ENCODE peak calls at places on chromosomes 16 and 17, in eight cellular contexts. Z is suprapubic skin, E is uterus, W is spleen, H is adrenal gland, C is tibial nerve, Q is A549, J is sigmoid colon. O is an unnamed sample.

GRCh38 chr16:89383095-89384003 is 107.0 kb downstream of the ANKRD11 start:
- DNase-seq in J (peak), C (no peak), Q (peak), H (peak), E (no peak), Z (no peak), W (no peak), O (peak)

GRCh38 chr16:15572329-15573001 is 70.5 kb downstream of the MARF1 start:
- DNase-seq in Q (no peak), J (no peak), H (no peak), Z (no peak), E (no peak), C (no peak), W (no peak), O (no peak)

GRCh38 chr16:56576585-56577299 is 11.9 kb downstream of the MT4 start:
- DNase-seq in H (peak), Q (peak), E (peak), J (peak), C (peak), W (peak), Z (peak), O (peak)

GRCh38 chr16:77432264-77432663 is 2.6 kb downstream of the ADAMTS18 start:
- DNase-seq in W (no peak), C (no peak), H (no peak), E (no peak), Q (no peak), Z (no peak), J (no peak), O (no peak)

GRCh38 chr17:46009681-46010596 is 10.9 kb downstream of the STH start:
- DNase-seq in Q (peak), E (no peak), Z (no peak), W (no peak), H (no peak), J (no peak), C (no peak), O (peak)

GRCh38 chr17:73814070-73814469 is 169.8 kb upstream of the SDK2 start:
- DNase-seq in C (no peak), J (no peak), Z (no peak), Q (no peak), W (no peak), E (no peak), H (no peak), O (no peak)

GRCh38 chr16:79434771-79435170 is 165.8 kb downstream of the MAF start:
- DNase-seq in E (no peak), H (no peak), C (no peak), Z (no peak), Q (no peak), J (no peak), W (no peak), O (no peak)

GRCh38 chr17:34579017-34579946 is at the start of gene TMEM132E:
- DNase-seq in C (peak), E (no peak), J (peak), H (peak), Z (no peak), Q (peak), W (no peak), O (no peak)

GRCh38 chr17:75557075-75557851 is 30.3 kb upstream of the MYO15B start:
- DNase-seq in Z (peak), C (no peak), W (no peak), E (peak), Q (peak), J (no peak), H (peak), O (peak)

GRCh38 chr17:64007838-64008282 is 9.7 kb downstream of the PRR29 start:
- DNase-seq in Z (peak), E (no peak), Q (no peak), C (no peak), W (no peak), J (no peak), H (no peak), O (no peak)

GRCh38 chr16:84109598-84110325 is 7.0 kb downstream of the MBTPS1 start:
- DNase-seq in E (no peak), H (no peak), Q (no peak), W (no peak), C (no peak), J (no peak), Z (no peak), O (no peak)

GRCh38 chr17:10072556-10072955 is 125.8 kb downstream of the GAS7 start:
- DNase-seq in W (no peak), H (no peak), Q (no peak), C (no peak), Z (peak), E (no peak), J (peak), O (no peak)

GRCh38 chr16:54503011-54503410 is 216.4 kb upstream of the IRX3 start:
- DNase-seq in E (no peak), W (no peak), J (no peak), C (no peak), H (no peak), Z (peak), Q (no peak), O (no peak)

GRCh38 chr16:67967956-67968439 is 439 bp downstream of the SLC12A4 start:
- DNase-seq in J (no peak), H (no peak), Q (no peak), E (no peak), C (no peak), W (no peak), Z (peak), O (peak)

GRCh38 chr16:4572715-4573114 is 16.6 kb downstream of the C16orf96 start:
- DNase-seq in H (no peak), Z (no peak), W (no peak), C (no peak), Q (no peak), E (no peak), J (peak), O (no peak)

GRCh38 chr16:84754353-84754856 is 54.6 kb downstream of the USP10 start:
- DNase-seq in Q (peak), Z (no peak), E (peak), J (peak), C (peak), H (peak), W (no peak), O (peak)

GRCh38 chr17:40501499-40501911 is at the start of gene TNS4:
- DNase-seq in J (peak), W (peak), Q (peak), H (no peak), C (no peak), Z (peak), E (no peak), O (no peak)

GRCh38 chr16:74372953-74373846 is 2.9 kb upstream of the NPIPB15 start:
- DNase-seq in H (no peak), C (no peak), Q (no peak), E (no peak), J (no peak), W (no peak), Z (no peak), O (no peak)

GRCh38 chr17:44981221-44981968 is 13.3 kb upstream of the C1QL1 start:
- DNase-seq in E (no peak), Z (no peak), H (no peak), J (no peak), Q (peak), W (no peak), C (no peak), O (peak)

GRCh38 chr16:28977703-28978641 is 3.4 kb downstream of the SPNS1 start:
- DNase-seq in Q (no peak), W (no peak), Z (no peak), J (no peak), H (no peak), E (no peak), C (no peak), O (no peak)

GRCh38 chr17:62625870-62626200 is 1.6 kb upstream of the MRC2 start:
- DNase-seq in C (no peak), J (no peak), W (no peak), Q (no peak), H (no peak), E (no peak), Z (no peak), O (no peak)

GRCh38 chr16:58417600-58417999 is 25.3 kb downstream of the GINS3 start:
- DNase-seq in H (peak), Z (no peak), E (no peak), Q (no peak), J (no peak), C (no peak), W (no peak), O (no peak)

GRCh38 chr16:50266337-50267091 is at the start of gene ADCY7:
- DNase-seq in W (peak), C (no peak), J (peak), E (no peak), Q (no peak), Z (peak), H (no peak), O (peak)

GRCh38 chr17:75697651-75698291 is 23.5 kb upstream of the ITGB4 start:
- DNase-seq in Z (peak), Q (no peak), W (no peak), C (no peak), J (no peak), E (no peak), H (no peak), O (no peak)

DNA sequence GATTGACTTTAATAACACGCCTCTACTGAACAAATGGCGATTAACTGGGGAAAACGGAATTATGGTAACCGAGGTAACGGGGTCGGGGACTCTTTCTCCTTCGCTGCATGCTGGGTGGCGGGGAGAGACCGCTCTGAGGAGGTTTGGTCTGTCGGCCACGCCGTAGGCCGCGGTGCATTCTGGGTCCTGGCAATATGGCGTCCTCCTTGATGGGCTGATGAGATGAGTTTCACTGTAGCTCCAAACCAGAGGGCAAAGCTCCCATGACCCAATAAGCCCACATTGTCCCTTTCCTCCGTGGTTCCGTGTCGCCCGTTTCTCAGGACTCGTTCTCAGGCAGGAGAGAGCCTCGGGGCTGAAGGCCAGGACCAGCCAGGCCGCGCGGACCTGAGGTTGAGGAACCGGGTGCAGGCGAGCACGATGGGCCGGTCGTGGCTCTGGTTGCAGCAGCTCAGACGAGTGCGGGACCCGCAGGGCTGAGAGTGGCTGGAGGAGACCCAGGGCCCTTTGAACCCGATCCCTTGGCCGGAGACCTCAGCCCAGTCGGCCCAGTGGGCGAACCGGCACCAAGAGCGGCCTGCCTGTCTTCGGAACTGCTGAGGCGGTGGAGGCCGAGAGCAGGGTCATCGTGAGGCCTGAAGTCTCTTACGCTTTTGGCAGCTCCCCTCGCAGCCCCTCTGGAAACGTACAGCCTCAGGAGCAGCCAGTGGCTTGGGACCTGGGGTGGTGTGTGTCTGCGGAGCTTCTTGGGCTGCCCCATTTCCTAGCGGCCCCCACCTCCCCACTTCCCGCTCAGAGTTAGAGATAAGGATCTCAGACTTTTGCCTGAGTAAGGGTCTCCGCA is at the start of gene RPTOR:
- DNase-seq in Z (peak), J (peak), Q (peak), E (peak), C (peak), W (peak), H (peak), O (peak)
- TF ChIP-seq POLR2A in Z (no peak), J (no peak), Q (peak), E (no peak), C (peak), W (no peak), H (no peak), O (peak)

DNA sequence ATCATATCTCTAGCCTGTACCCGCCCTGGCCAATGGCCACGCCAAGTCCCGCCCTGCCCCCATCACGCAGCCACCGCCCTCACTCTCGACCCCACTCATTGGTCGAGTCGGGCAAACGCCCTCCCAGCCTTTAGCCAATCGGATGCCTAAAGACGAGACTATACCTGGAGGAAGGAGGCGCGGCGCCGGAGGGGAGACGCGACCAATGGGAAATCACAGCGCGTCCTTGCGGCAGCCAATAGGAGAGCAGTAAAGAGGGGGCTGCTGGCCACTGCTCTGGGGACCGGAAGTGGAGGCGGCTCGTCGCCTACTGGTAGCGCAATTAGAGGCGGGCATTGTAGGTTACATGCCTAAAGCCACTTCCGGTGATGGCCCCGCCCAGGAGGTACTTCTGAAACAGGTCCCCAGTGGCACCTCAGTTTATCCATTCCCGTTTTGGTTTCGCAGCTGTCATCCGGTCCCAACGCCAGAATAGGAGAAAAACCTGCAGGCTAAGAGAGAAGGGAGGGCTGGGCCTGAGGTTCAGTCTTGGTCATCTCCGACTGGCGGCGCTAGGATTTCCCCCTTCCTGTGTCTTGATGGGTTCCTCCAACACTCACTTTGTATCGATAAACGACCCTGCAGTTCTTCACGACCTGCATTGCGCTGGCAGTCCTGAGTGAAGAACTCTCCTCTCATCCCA is 3.6 kb upstream of the MTMR4 start:
- DNase-seq in W (peak), Z (peak), Q (peak), J (peak), E (peak), H (peak), C (peak), O (peak)
- TF ChIP-seq POLR2A in W (no peak), Z (peak), Q (peak), J (peak), E (peak), H (peak), C (peak), O (peak)

DNA sequence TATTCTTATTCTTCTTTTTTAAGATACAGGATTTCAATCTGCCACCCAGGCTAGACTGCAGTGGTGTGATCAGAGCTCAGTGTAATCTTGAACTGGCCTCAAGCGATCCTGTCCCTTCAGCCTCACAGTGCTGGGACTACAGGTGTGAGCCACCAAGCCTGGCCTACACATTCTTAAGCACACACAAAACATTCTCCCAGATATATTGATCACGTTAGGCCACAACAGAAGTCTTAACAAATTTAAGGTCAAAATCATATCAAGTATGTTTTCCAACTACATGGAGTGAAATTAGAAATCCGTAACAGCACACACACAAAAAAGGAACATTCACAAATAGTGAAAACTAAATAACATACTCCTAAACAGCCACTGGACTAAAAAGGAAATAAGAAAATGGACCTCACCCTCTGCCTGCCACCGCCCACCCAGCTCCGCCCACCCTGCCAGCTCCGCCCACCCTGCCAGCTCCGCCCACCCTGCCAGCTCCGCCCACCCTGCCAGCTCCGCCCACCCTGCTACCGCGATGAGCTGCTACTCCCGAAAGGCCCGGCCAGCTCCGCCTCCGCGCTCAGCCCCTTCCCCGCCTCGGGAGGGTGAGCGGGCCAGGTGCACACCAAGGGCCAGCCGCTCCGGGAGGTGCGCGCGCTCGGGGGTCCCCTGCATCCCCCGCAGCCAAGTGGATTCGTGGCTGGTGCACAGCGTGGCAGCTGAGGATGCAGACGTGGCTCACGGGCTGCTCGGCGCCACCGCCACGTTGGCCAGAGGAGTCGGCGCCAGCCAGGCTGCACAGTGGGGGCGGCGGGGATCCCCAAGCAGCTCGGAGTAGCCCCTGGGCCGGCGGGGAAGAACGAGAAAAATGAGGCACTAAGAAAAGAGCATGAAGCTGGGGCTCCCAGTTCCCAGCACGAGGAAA is 41.2 kb downstream of the C16orf87 start:
- DNase-seq in J (peak), Z (peak), C (peak), E (peak), Q (peak), W (peak), H (peak), O (peak)
- TF ChIP-seq POLR2A in J (no peak), Z (no peak), C (no peak), E (no peak), Q (peak), W (no peak), H (no peak), O (peak)

GRCh38 chr16:3022697-3023414 is 886 bp downstream of the HCFC1R1 start:
- DNase-seq in W (peak), C (no peak), E (peak), H (no peak), Z (no peak), Q (peak), J (no peak), O (peak)
- TF ChIP-seq POLR2A in W (no peak), C (no peak), E (no peak), H (no peak), Z (no peak), Q (peak), J (no peak), O (peak)

GRCh38 chr16:27244363-27244755 is 24.2 kb downstream of the NSMCE1 start:
- DNase-seq in Z (no peak), E (no peak), J (peak), W (no peak), C (no peak), Q (no peak), H (no peak), O (no peak)

GRCh38 chr16:27242398-27242797 is 26.2 kb downstream of the NSMCE1 start:
- DNase-seq in C (no peak), W (no peak), Z (peak), H (no peak), E (no peak), Q (no peak), J (peak), O (no peak)

GRCh38 chr16:27243725-27244362 is 24.7 kb downstream of the NSMCE1 start:
- DNase-seq in C (no peak), E (no peak), W (no peak), J (peak), Q (no peak), Z (no peak), H (no peak), O (no peak)

GRCh38 chr16:27241658-27242057 is 26.9 kb downstream of the NSMCE1 start:
- DNase-seq in Q (no peak), W (no peak), C (no peak), E (peak), Z (peak), J (peak), H (no peak), O (no peak)

GRCh38 chr16:27242868-27243590 is 25.5 kb downstream of the NSMCE1 start:
- DNase-seq in E (peak), J (peak), H (no peak), C (no peak), Z (no peak), Q (peak), W (peak), O (peak)
- TF ChIP-seq POLR2A in E (no peak), J (peak), H (no peak), C (no peak), Z (no peak), Q (no peak), W (no peak), O (no peak)

GRCh38 chr17:8798176-8799000 is 777 bp downstream of the MFSD6L start:
- DNase-seq in Z (no peak), C (no peak), Q (no peak), E (no peak), J (no peak), H (no peak), W (no peak), O (no peak)

GRCh38 chr17:8800656-8801055 is 1.5 kb upstream of the MFSD6L start:
- DNase-seq in Q (no peak), H (no peak), C (no peak), Z (no peak), E (no peak), W (no peak), J (no peak), O (no peak)

GRCh38 chr17:8799851-8800212 is 667 bp upstream of the MFSD6L start:
- DNase-seq in Z (no peak), C (no peak), J (no peak), Q (no peak), H (no peak), E (no peak), W (no peak), O (no peak)

GRCh38 chr17:8797621-8798175 is 1.5 kb downstream of the MFSD6L start:
- DNase-seq in Z (no peak), Q (no peak), E (no peak), W (no peak), C (no peak), J (no peak), H (no peak), O (no peak)

DNA sequence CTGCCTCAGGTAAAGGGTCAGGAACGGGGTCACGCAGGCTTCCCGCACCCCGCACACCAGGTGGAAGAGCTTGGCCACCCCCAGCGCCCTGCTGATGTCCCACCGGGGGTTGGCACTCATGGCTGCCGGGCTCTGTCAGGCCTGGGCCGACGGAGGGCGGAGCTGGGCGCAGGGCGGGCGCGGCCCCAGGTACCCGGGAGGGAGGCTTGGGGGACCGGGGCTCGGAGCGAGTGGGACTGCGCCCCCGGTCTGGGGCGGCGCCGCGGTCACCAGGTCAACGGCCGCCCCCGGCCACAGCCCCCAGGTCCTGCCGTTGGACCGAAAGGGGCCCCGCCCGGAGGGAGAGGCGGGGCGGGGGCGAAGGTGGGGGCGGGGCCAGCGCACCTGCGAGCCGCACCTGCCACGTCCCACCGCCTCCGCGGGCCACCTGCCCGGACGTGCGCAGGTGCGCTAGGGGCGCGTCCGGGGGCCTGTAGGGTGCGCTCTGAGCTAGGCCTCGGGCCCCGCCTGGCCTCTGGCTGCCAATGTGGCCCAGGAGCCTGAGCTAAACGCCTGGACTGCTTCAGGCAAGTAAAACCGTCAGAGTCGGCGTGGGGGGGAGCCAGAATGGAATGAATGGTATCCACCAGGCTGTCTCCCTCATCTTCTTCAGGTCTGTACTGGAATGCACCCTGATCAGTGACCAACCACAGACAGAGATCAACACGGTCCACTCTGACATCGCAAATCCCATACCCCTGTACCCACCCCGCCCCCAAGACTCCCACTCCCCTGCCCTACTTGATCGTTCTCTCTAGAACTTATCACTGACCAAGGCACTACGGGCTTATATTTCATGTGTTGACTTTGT is at the start of gene MFSD6L:
- DNase-seq in C (no peak), Q (no peak), Z (no peak), H (no peak), E (no peak), J (no peak), W (peak), O (no peak)
- TF ChIP-seq POLR2A in C (no peak), Q (no peak), Z (no peak), H (no peak), E (no peak), J (no peak), W (no peak), O (no peak)

O was measured in H54.